ENCODE peak calls at places on chromosomes 6 and 20, in five cellular contexts. One of them, this sample, is unnamed.
A peak's percentile ranks its signal among the peaks of the same experiment; 100 is the strongest.

GRCh38 chr6:31070711-31071197 is 41.6 kb downstream of the C6orf15 start:
- DNase-seq in H1: peak; percentile 53
- DNase-seq in HepG2: peak; percentile 52
- DNase-seq in K562: peak; percentile 28
- DNase-seq in GM12878: no peak
- DNase-seq in this sample: no peak

GRCh38 chr20:17036546-17036945 is 190.3 kb upstream of the PCSK2 start:
- DNase-seq in HepG2: no peak
- DNase-seq in K562: no peak
- DNase-seq in H1: no peak
- DNase-seq in GM12878: no peak
- DNase-seq in this sample: no peak

GRCh38 chr6:47309326-47310130 is at the start of gene TNFRSF21:
- DNase-seq in K562: peak; percentile 95
- DNase-seq in GM12878: peak; percentile 32
- DNase-seq in H1: peak; percentile 81
- DNase-seq in HepG2: peak; percentile 92
- DNase-seq in this sample: peak; percentile 93

GRCh38 chr20:59004493-59004762 is 2.6 kb downstream of the CTSZ start:
- DNase-seq in K562: no peak
- DNase-seq in HepG2: no peak
- DNase-seq in GM12878: no peak
- DNase-seq in H1: no peak
- DNase-seq in this sample: no peak

GRCh38 chr6:91664327-91664959 is 1077.6 kb upstream of the MAP3K7 start:
- DNase-seq in HepG2: peak; percentile 1
- DNase-seq in K562: no peak
- DNase-seq in GM12878: peak; percentile 4
- DNase-seq in H1: no peak
- DNase-seq in this sample: no peak

GRCh38 chr6:107244082-107244741 is 128.9 kb upstream of the BEND3 start:
- DNase-seq in GM12878: no peak
- DNase-seq in HepG2: no peak
- DNase-seq in K562: no peak
- DNase-seq in H1: no peak
- DNase-seq in this sample: no peak

GRCh38 chr6:37946021-37946420 is 126.5 kb downstream of the ZFAND3 start:
- DNase-seq in K562: no peak
- DNase-seq in H1: no peak
- DNase-seq in HepG2: no peak
- DNase-seq in GM12878: no peak
- DNase-seq in this sample: no peak

GRCh38 chr20:62248890-62249560 is 10.7 kb downstream of the OSBPL2 start:
- DNase-seq in HepG2: no peak
- DNase-seq in K562: no peak
- DNase-seq in GM12878: no peak
- DNase-seq in H1: no peak
- DNase-seq in this sample: no peak

GRCh38 chr20:57698867-57699275 is 10.9 kb downstream of the PMEPA1 start:
- DNase-seq in HepG2: no peak
- DNase-seq in K562: no peak
- DNase-seq in H1: no peak
- DNase-seq in GM12878: no peak
- DNase-seq in this sample: no peak
- TF ChIP-seq CHD2 in HepG2: no peak
- TF ChIP-seq CHD2 in K562: no peak
- TF ChIP-seq CHD2 in H1: no peak
- TF ChIP-seq CHD2 in GM12878: no peak
- TF ChIP-seq CHD2 in this sample: no peak

GRCh38 chr6:119459207-119459974 is 109.8 kb upstream of the MAN1A1 start:
- DNase-seq in K562: no peak
- DNase-seq in GM12878: peak; percentile 71
- DNase-seq in HepG2: no peak
- DNase-seq in H1: no peak
- DNase-seq in this sample: no peak

GRCh38 chr6:119466226-119466625 is 116.7 kb upstream of the MAN1A1 start:
- DNase-seq in H1: no peak
- DNase-seq in K562: no peak
- DNase-seq in GM12878: no peak
- DNase-seq in HepG2: no peak
- DNase-seq in this sample: no peak

GRCh38 chr6:119467478-119468081 is 118.0 kb upstream of the MAN1A1 start:
- DNase-seq in HepG2: no peak
- DNase-seq in H1: no peak
- DNase-seq in K562: no peak
- DNase-seq in GM12878: no peak
- DNase-seq in this sample: no peak

GRCh38 chr6:119461187-119461586 is 111.6 kb upstream of the MAN1A1 start:
- DNase-seq in HepG2: no peak
- DNase-seq in GM12878: no peak
- DNase-seq in H1: no peak
- DNase-seq in K562: no peak
- DNase-seq in this sample: no peak

DNA sequence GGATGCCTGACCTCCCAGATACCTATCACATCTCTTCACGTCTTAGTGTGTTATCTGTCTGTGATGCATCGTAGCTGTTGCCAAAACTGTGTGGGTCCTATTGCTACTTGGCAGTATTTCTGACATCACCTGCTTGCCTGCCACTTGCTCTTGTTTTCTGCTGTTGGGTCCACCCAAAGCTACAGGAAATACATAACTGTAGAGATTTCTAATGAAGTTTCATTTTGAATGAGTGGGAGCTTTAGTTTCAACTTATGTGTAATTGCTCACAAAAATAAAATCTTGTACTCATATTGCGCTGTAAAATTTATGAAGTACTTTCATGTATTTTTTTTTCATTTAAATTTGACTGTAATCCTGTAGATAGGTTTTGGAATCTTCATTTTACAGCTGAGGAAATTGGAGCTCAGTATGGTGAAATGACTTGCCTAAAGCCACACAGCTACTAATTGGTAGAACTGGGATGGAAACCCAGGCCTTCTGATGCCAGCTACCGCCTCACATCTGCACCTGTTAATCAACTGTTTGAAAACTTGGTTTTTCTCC is 113.6 kb upstream of the MAN1A1 start:
- DNase-seq in H1: no peak
- DNase-seq in K562: no peak
- DNase-seq in GM12878: peak; percentile 75
- DNase-seq in HepG2: no peak
- DNase-seq in this sample: no peak
- TF ChIP-seq YY1 in H1: no peak
- TF ChIP-seq YY1 in K562: no peak
- TF ChIP-seq YY1 in GM12878: no peak
- TF ChIP-seq YY1 in HepG2: no peak
- TF ChIP-seq YY1 in this sample: no peak

GRCh38 chr6:130933712-130934200 is 106.5 kb downstream of the SMLR1 start:
- DNase-seq in K562: no peak
- DNase-seq in H1: no peak
- DNase-seq in HepG2: peak; percentile 98
- DNase-seq in GM12878: no peak
- DNase-seq in this sample: no peak
- H3K4me2 ChIP-seq in K562: no peak overlapping the region
- H3K4me2 ChIP-seq in H1: no peak overlapping the region
- H3K4me2 ChIP-seq in HepG2: peak overlapping the region; percentile 75
- H3K4me2 ChIP-seq in GM12878: no peak overlapping the region
- H3K4me2 ChIP-seq in this sample: no peak overlapping the region

GRCh38 chr6:168050861-168051586 is 28.0 kb downstream of the FRMD1 start:
- DNase-seq in HepG2: no peak
- DNase-seq in K562: no peak
- DNase-seq in H1: no peak
- DNase-seq in GM12878: no peak
- DNase-seq in this sample: no peak
- TF ChIP-seq CHD2 in HepG2: no peak
- TF ChIP-seq CHD2 in K562: no peak
- TF ChIP-seq CHD2 in H1: no peak
- TF ChIP-seq CHD2 in GM12878: no peak
- TF ChIP-seq CHD2 in this sample: no peak

GRCh38 chr6:147077251-147077650 is 127.0 kb upstream of the STXBP5 start:
- DNase-seq in K562: no peak
- DNase-seq in HepG2: no peak
- DNase-seq in GM12878: no peak
- DNase-seq in H1: no peak
- DNase-seq in this sample: no peak

GRCh38 chr6:147081210-147081609 is 123.0 kb upstream of the STXBP5 start:
- DNase-seq in GM12878: no peak
- DNase-seq in H1: no peak
- DNase-seq in K562: no peak
- DNase-seq in HepG2: no peak
- DNase-seq in this sample: no peak

GRCh38 chr6:147080215-147080614 is 124.0 kb upstream of the STXBP5 start:
- DNase-seq in K562: no peak
- DNase-seq in HepG2: no peak
- DNase-seq in H1: no peak
- DNase-seq in GM12878: no peak
- DNase-seq in this sample: no peak

GRCh38 chr6:147078106-147078505 is 126.1 kb upstream of the STXBP5 start:
- DNase-seq in GM12878: no peak
- DNase-seq in HepG2: no peak
- DNase-seq in H1: no peak
- DNase-seq in K562: no peak
- DNase-seq in this sample: no peak

DNA sequence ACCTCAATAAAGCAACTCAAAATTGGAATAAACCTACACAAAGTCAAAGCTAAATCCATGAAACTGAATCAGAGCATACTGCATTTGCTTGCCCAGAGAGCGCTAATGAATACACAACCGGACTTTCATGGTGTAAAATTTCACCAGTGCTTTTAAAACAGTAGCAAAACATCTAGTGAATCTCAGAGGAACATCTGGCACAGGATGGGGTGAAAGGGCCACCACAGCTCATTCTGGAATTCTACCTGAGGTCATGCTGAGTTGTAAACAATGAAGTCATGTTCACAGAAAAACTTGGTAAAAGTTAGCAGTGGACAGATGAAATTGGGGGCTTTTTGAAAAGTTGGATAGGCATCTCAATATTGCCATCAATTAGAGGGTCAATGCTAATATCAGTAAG is 125.6 kb upstream of the STXBP5 start:
- DNase-seq in GM12878: no peak
- DNase-seq in HepG2: no peak
- DNase-seq in K562: no peak
- DNase-seq in H1: no peak
- DNase-seq in this sample: no peak
- TF ChIP-seq YY1 in GM12878: no peak
- TF ChIP-seq YY1 in HepG2: no peak
- TF ChIP-seq YY1 in K562: no peak
- TF ChIP-seq YY1 in H1: no peak
- TF ChIP-seq YY1 in this sample: no peak

DNA sequence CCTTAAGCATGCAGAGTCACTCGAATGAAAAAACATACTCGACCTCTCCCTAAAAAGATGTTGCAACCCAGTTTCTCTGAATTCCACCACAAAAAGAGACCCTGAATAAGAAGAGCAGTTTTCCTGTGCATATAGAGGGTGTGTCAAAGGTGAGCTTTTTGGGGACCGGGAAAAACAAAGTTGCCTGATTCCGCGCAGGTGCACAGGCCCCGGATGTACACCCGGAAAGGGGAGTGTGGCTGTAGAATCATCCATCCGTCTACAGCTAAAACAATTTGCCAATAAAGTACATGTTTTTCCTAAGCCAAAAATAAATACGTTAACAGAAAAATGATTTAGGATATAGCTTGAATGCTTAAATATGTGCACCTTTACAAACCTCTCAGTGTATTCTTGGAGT is 41.2 kb upstream of the IRF4 start:
- DNase-seq in HepG2: no peak
- DNase-seq in H1: no peak
- DNase-seq in K562: no peak
- DNase-seq in GM12878: no peak
- DNase-seq in this sample: no peak
- H3K4me2 ChIP-seq in HepG2: no peak overlapping the region
- H3K4me2 ChIP-seq in H1: no peak overlapping the region
- H3K4me2 ChIP-seq in K562: no peak overlapping the region
- H3K4me2 ChIP-seq in GM12878: no peak overlapping the region
- H3K4me2 ChIP-seq in this sample: no peak overlapping the region

DNA sequence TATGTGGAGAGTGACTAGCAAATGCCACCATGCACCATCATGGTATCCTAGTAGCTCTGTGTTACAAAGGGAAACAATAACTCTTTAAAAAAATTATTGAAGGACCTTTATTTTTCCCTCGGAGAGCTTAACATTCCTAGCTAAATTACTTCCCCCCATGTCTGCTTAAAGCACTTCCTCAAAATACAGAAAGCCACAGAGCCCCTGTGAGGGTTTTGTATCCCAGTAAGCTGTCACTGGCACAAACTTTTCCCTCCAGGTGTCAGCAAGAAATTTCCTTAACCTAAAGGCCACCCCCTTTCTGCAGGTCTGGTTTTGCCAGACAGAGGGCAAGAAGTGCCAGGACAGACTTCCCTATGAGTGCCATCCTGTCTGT is 340.0 kb upstream of the PRDM1 start:
- DNase-seq in H1: no peak
- DNase-seq in K562: no peak
- DNase-seq in HepG2: no peak
- DNase-seq in GM12878: no peak
- DNase-seq in this sample: no peak
- TF ChIP-seq CHD2 in H1: no peak
- TF ChIP-seq CHD2 in K562: no peak
- TF ChIP-seq CHD2 in HepG2: no peak
- TF ChIP-seq CHD2 in GM12878: no peak
- TF ChIP-seq CHD2 in this sample: no peak